ENCODE peak calls at places on chromosomes 2 and 18, in four cellular contexts. One of them, this sample, is unnamed.

GRCh38 chr2:46284812-46285211 is 12.4 kb upstream of the EPAS1 start:
- DNase-seq in upper lobe of left lung: no peak
- DNase-seq in body of pancreas: no peak
- DNase-seq in ovary: no peak
- DNase-seq in this sample: no peak

GRCh38 chr2:35846-36245 is 10.5 kb downstream of the FAM110C start:
- DNase-seq in body of pancreas: peak
- DNase-seq in ovary: no peak
- DNase-seq in upper lobe of left lung: peak
- DNase-seq in this sample: no peak

GRCh38 chr2:163338270-163338669 is 397.5 kb downstream of the FIGN start:
- DNase-seq in ovary: no peak
- DNase-seq in upper lobe of left lung: no peak
- DNase-seq in body of pancreas: no peak
- DNase-seq in this sample: no peak

GRCh38 chr18:6326566-6326965 is 88.1 kb downstream of the L3MBTL4 start:
- DNase-seq in ovary: no peak
- DNase-seq in upper lobe of left lung: no peak
- DNase-seq in body of pancreas: no peak
- DNase-seq in this sample: no peak

GRCh38 chr2:144275340-144275739 is 244.6 kb downstream of the ZEB2 start:
- DNase-seq in body of pancreas: no peak
- DNase-seq in ovary: no peak
- DNase-seq in upper lobe of left lung: no peak
- DNase-seq in this sample: no peak

GRCh38 chr2:15777795-15778371 is 162.5 kb upstream of the MYCN start:
- DNase-seq in body of pancreas: no peak
- DNase-seq in ovary: no peak
- DNase-seq in upper lobe of left lung: no peak
- DNase-seq in this sample: no peak

GRCh38 chr2:7180641-7181370 is 263.6 kb downstream of the RNF144A start:
- DNase-seq in upper lobe of left lung: no peak
- DNase-seq in body of pancreas: no peak
- DNase-seq in ovary: no peak
- DNase-seq in this sample: no peak

GRCh38 chr18:44075038-44075437 is 605.6 kb upstream of the SETBP1 start:
- DNase-seq in upper lobe of left lung: no peak
- DNase-seq in ovary: no peak
- DNase-seq in body of pancreas: no peak
- DNase-seq in this sample: no peak

GRCh38 chr2:98823196-98824166 is 92.5 kb upstream of the MGAT4A start:
- DNase-seq in body of pancreas: no peak
- DNase-seq in upper lobe of left lung: no peak
- DNase-seq in ovary: no peak
- DNase-seq in this sample: peak

GRCh38 chr2:217262916-217263315 is 403.1 kb upstream of the TNP1 start:
- DNase-seq in body of pancreas: no peak
- DNase-seq in ovary: no peak
- DNase-seq in upper lobe of left lung: no peak
- DNase-seq in this sample: no peak

GRCh38 chr2:28422903-28423741 is 30.5 kb downstream of the FOSL2 start:
- DNase-seq in ovary: no peak
- DNase-seq in upper lobe of left lung: no peak
- DNase-seq in body of pancreas: no peak
- DNase-seq in this sample: no peak

GRCh38 chr2:149330127-149331022 is at the start of gene LYPD6:
- DNase-seq in body of pancreas: peak
- DNase-seq in upper lobe of left lung: peak
- DNase-seq in ovary: peak
- DNase-seq in this sample: peak

GRCh38 chr18:3790702-3791101 is 340.7 kb downstream of the TGIF1 start:
- DNase-seq in ovary: no peak
- DNase-seq in upper lobe of left lung: no peak
- DNase-seq in body of pancreas: no peak
- DNase-seq in this sample: peak

GRCh38 chr2:33532146-33532545 is 55.7 kb downstream of the RASGRP3 start:
- DNase-seq in body of pancreas: no peak
- DNase-seq in upper lobe of left lung: no peak
- DNase-seq in ovary: no peak
- DNase-seq in this sample: no peak

GRCh38 chr2:85281553-85281952 is 46.2 kb downstream of the TGOLN2 start:
- DNase-seq in ovary: no peak
- DNase-seq in upper lobe of left lung: no peak
- DNase-seq in body of pancreas: no peak
- DNase-seq in this sample: no peak

GRCh38 chr2:201433389-201433995 is 17.8 kb downstream of the TRAK2 start:
- DNase-seq in upper lobe of left lung: no peak
- DNase-seq in body of pancreas: no peak
- DNase-seq in ovary: no peak
- DNase-seq in this sample: no peak

GRCh38 chr18:50282521-50283335 is 1.4 kb upstream of the MBD1 start:
- DNase-seq in ovary: peak
- DNase-seq in body of pancreas: peak
- DNase-seq in upper lobe of left lung: no peak
- DNase-seq in this sample: no peak

GRCh38 chr2:236238756-236239155 is 25.4 kb downstream of the ASB18 start:
- DNase-seq in body of pancreas: no peak
- DNase-seq in ovary: no peak
- DNase-seq in upper lobe of left lung: no peak
- DNase-seq in this sample: no peak

GRCh38 chr18:54117853-54118773 is 106.4 kb downstream of the MBD2 start:
- DNase-seq in upper lobe of left lung: no peak
- DNase-seq in ovary: no peak
- DNase-seq in body of pancreas: peak
- DNase-seq in this sample: no peak

GRCh38 chr2:15331787-15332186 is 229.3 kb downstream of the NBAS start:
- DNase-seq in upper lobe of left lung: no peak
- DNase-seq in ovary: no peak
- DNase-seq in body of pancreas: no peak
- DNase-seq in this sample: no peak

GRCh38 chr2:42556351-42556890 is 12.0 kb upstream of the MTA3 start:
- DNase-seq in upper lobe of left lung: no peak
- DNase-seq in body of pancreas: no peak
- DNase-seq in ovary: no peak
- DNase-seq in this sample: peak

GRCh38 chr2:54952978-54953456 is 97.2 kb downstream of the RTN4 start:
- DNase-seq in ovary: no peak
- DNase-seq in upper lobe of left lung: no peak
- DNase-seq in body of pancreas: no peak
- DNase-seq in this sample: no peak

GRCh38 chr2:182379235-182379634 is 47.6 kb downstream of the PDE1A start:
- DNase-seq in body of pancreas: no peak
- DNase-seq in upper lobe of left lung: no peak
- DNase-seq in ovary: no peak
- DNase-seq in this sample: no peak

GRCh38 chr2:200174433-200175216 is 131.9 kb upstream of the SPATS2L start:
- DNase-seq in ovary: no peak
- DNase-seq in body of pancreas: no peak
- DNase-seq in upper lobe of left lung: no peak
- DNase-seq in this sample: no peak

GRCh38 chr18:12842459-12843380 is 41.3 kb downstream of the PTPN2 start:
- DNase-seq in ovary: no peak
- DNase-seq in upper lobe of left lung: no peak
- DNase-seq in body of pancreas: no peak
- DNase-seq in this sample: no peak

GRCh38 chr2:124264496-124265160 is 239.5 kb downstream of the CNTNAP5 start:
- DNase-seq in ovary: no peak
- DNase-seq in body of pancreas: no peak
- DNase-seq in upper lobe of left lung: no peak
- DNase-seq in this sample: no peak

GRCh38 chr2:186648130-186648529 is 45.7 kb upstream of the FAM171B start:
- DNase-seq in ovary: no peak
- DNase-seq in body of pancreas: no peak
- DNase-seq in upper lobe of left lung: no peak
- DNase-seq in this sample: no peak

GRCh38 chr2:135052997-135053474 is 944 bp downstream of the RAB3GAP1 start:
- DNase-seq in body of pancreas: no peak
- DNase-seq in ovary: no peak
- DNase-seq in upper lobe of left lung: no peak
- DNase-seq in this sample: peak

GRCh38 chr2:240013343-240013742 is 11.8 kb downstream of the NDUFA10 start:
- DNase-seq in upper lobe of left lung: no peak
- DNase-seq in body of pancreas: no peak
- DNase-seq in ovary: no peak
- DNase-seq in this sample: no peak

GRCh38 chr2:112021781-112022231 is 33.3 kb upstream of the TMEM87B start:
- DNase-seq in ovary: no peak
- DNase-seq in upper lobe of left lung: no peak
- DNase-seq in body of pancreas: no peak
- DNase-seq in this sample: no peak

GRCh38 chr2:189118386-189118785 is 61.2 kb downstream of the COL5A2 start:
- DNase-seq in ovary: no peak
- DNase-seq in upper lobe of left lung: no peak
- DNase-seq in body of pancreas: no peak
- DNase-seq in this sample: no peak

GRCh38 chr2:227347117-227347516 is 22.1 kb downstream of the MFF start:
- DNase-seq in ovary: no peak
- DNase-seq in upper lobe of left lung: no peak
- DNase-seq in body of pancreas: no peak
- DNase-seq in this sample: peak
- TF ChIP-seq CTCF in ovary: no peak
- TF ChIP-seq CTCF in upper lobe of left lung: no peak
- TF ChIP-seq CTCF in body of pancreas: no peak
- TF ChIP-seq CTCF in this sample: no peak

GRCh38 chr2:218618102-218618860 is 10.6 kb downstream of the PLCD4 start:
- DNase-seq in ovary: no peak
- DNase-seq in body of pancreas: no peak
- DNase-seq in upper lobe of left lung: no peak
- DNase-seq in this sample: no peak
- TF ChIP-seq CTCF in ovary: no peak
- TF ChIP-seq CTCF in body of pancreas: no peak
- TF ChIP-seq CTCF in upper lobe of left lung: no peak
- TF ChIP-seq CTCF in this sample: no peak

DNA sequence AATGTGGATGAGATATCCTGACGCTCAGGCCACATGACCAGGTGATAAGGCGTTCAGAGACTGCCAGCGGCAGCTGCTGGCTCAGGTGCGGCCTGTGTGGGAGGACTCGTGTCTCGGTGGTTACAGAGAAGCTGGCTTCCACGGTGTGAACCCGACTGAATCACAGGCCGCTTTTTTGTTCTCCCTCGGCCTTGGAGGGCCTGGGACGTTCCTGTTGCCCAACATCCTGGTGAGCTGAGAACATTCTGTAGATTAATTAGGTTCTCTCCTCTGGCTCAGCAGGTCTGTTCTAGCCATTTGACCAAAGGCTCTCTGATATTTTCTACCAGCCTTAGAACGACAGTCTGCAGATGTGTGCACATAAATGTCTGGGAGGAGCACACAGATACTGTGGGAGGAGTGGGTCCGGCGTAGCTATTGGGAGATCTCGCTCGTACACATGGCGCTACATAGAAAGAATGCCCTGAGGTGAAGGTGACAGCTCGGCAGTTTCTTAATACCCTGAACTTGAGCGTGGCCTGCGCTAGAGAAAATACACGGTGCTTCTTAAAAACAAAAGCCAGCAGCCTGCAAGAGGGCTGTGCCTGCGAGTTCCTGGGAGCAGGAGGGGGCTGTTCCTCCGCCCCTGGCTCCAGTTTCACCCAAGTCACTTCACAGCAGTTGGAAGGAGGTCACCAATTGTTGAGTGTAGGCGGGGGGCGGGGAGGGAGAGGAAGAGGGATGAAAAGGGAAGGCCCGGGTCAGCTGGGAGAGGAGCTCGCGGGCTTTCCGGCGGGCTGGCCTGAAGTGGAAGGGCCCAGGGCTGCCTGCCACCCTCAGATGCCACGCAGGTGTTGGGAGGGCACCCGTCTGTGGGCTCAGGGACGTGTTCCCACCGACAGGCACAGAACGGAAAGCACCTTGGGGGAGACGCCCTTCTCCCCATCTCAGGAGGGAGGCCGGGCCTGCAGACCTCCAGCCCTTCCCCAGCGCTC is 124.6 kb upstream of the ZNF516 start:
- DNase-seq in ovary: peak
- DNase-seq in upper lobe of left lung: peak
- DNase-seq in body of pancreas: peak
- DNase-seq in this sample: peak
- TF ChIP-seq CTCF in ovary: no peak
- TF ChIP-seq CTCF in upper lobe of left lung: no peak
- TF ChIP-seq CTCF in body of pancreas: no peak
- TF ChIP-seq CTCF in this sample: no peak

DNA sequence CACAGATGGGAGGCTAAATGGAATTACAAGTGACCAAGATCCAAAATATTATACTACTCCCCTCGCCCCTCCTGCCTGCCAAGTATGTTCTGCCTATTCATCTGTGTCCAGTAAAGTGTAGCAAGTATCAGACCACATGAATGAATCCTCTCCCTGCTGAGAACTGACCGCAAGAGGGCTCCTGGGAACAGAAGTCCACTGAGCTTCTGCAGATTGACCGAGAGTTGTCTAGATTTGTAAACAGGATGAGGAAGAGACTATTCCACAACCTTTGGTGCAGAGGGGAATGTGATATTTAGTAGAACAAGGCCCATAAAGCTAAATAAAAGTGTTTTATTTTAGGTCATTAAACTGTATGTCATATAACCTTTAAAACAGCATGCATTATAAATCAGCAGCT is 376.9 kb downstream of the DCC start:
- DNase-seq in upper lobe of left lung: no peak
- DNase-seq in ovary: peak
- DNase-seq in body of pancreas: peak
- DNase-seq in this sample: peak
- TF ChIP-seq CTCF in upper lobe of left lung: no peak
- TF ChIP-seq CTCF in ovary: no peak
- TF ChIP-seq CTCF in body of pancreas: no peak
- TF ChIP-seq CTCF in this sample: peak